ENCODE peak calls at places on chromosomes 13 and 19, in five cellular contexts. Z is suprapubic skin, B is gastrocnemius medialis, P is spleen, R is A549. J is an unnamed sample.

GRCh38 chr13:30730526-30730925 is 4.8 kb upstream of the ALOX5AP start:
- DNase-seq in Z (no peak), B (no peak), R (no peak), P (no peak), J (no peak)

GRCh38 chr19:50422397-50423278 is 3.9 kb downstream of the SPIB start:
- DNase-seq in P (no peak), R (no peak), Z (no peak), B (no peak), J (no peak)

GRCh38 chr19:1118999-1119398 is 15.2 kb downstream of the GPX4 start:
- DNase-seq in R (no peak), Z (no peak), P (peak; percentile 79), B (no peak), J (no peak)

GRCh38 chr13:40527914-40528313 is 138.5 kb downstream of the FOXO1 start:
- DNase-seq in P (no peak), B (no peak), R (no peak), Z (no peak), J (no peak)

GRCh38 chr19:50815443-50815842 is 8.1 kb downstream of the KLK1 start:
- DNase-seq in Z (no peak), R (peak; percentile 50), P (no peak), B (no peak), J (no peak)

GRCh38 chr13:27018882-27019281 is 152.7 kb downstream of the USP12 start:
- DNase-seq in R (no peak), B (no peak), Z (no peak), P (no peak), J (no peak)

GRCh38 chr13:100128373-100128772 is 39.5 kb downstream of the PCCA start:
- DNase-seq in P (no peak), B (no peak), R (peak; percentile 12), Z (no peak), J (no peak)

GRCh38 chr19:55014714-55015113 is 23.4 kb downstream of the GP6 start:
- DNase-seq in B (no peak), P (peak; percentile 84), Z (no peak), R (no peak), J (peak; percentile 22)

GRCh38 chr19:39237200-39238184 is 7.3 kb downstream of the IFNL3 start:
- DNase-seq in R (peak; percentile 33), Z (no peak), P (peak; percentile 88), B (no peak), J (no peak)

GRCh38 chr19:11481777-11482383 is 1.0 kb upstream of the ELAVL3 start:
- DNase-seq in B (peak; percentile 36), R (peak; percentile 90), P (peak; percentile 84), Z (no peak), J (peak; percentile 54)

GRCh38 chr19:7904074-7905020 is 670 bp downstream of the MAP2K7 start:
- DNase-seq in P (peak; percentile 94), R (no peak), B (peak; percentile 43), Z (no peak), J (no peak)

GRCh38 chr13:54092686-54093085 is 1064.1 kb downstream of the OLFM4 start:
- DNase-seq in B (no peak), Z (no peak), P (peak; percentile 63), R (no peak), J (no peak)

GRCh38 chr19:35347930-35348298 is 212 bp downstream of the FFAR1 start:
- DNase-seq in B (no peak), R (no peak), P (no peak), Z (peak; percentile 37), J (no peak)

GRCh38 chr19:7734220-7735203 is 2.6 kb upstream of the CLEC4G start:
- DNase-seq in Z (no peak), R (no peak), B (no peak), P (peak; percentile 61), J (no peak)

GRCh38 chr13:109180905-109181425 is 551.6 kb downstream of the MYO16 start:
- DNase-seq in Z (no peak), B (no peak), R (no peak), P (no peak), J (no peak)

GRCh38 chr13:35471466-35472307 is 4.8 kb downstream of the MAB21L1 start:
- DNase-seq in P (no peak), B (no peak), R (no peak), Z (no peak), J (no peak)

GRCh38 chr13:108086678-108087077 is 128.7 kb downstream of the LIG4 start:
- DNase-seq in Z (no peak), P (no peak), R (peak; percentile 22), B (no peak), J (no peak)

GRCh38 chr13:113548171-113548641 is 36.3 kb upstream of the TFDP1 start:
- DNase-seq in R (no peak), Z (no peak), B (no peak), P (peak; percentile 75), J (no peak)

GRCh38 chr19:44684892-44685847 is 13.8 kb upstream of the CEACAM16 start:
- DNase-seq in B (no peak), R (peak; percentile 99), Z (no peak), P (no peak), J (peak; percentile 40)

GRCh38 chr19:17184381-17184841 is 30.7 kb upstream of the USE1 start:
- DNase-seq in P (peak; percentile 89), B (no peak), Z (no peak), R (no peak), J (no peak)

GRCh38 chr19:48724796-48725753 is 5.5 kb upstream of the MAMSTR start:
- DNase-seq in P (no peak), Z (no peak), R (peak; percentile 84), B (peak; percentile 48), J (no peak)

GRCh38 chr19:11047856-11048255 is 41.4 kb upstream of the LDLR start:
- DNase-seq in Z (no peak), P (no peak), B (no peak), R (no peak), J (no peak)

DNA sequence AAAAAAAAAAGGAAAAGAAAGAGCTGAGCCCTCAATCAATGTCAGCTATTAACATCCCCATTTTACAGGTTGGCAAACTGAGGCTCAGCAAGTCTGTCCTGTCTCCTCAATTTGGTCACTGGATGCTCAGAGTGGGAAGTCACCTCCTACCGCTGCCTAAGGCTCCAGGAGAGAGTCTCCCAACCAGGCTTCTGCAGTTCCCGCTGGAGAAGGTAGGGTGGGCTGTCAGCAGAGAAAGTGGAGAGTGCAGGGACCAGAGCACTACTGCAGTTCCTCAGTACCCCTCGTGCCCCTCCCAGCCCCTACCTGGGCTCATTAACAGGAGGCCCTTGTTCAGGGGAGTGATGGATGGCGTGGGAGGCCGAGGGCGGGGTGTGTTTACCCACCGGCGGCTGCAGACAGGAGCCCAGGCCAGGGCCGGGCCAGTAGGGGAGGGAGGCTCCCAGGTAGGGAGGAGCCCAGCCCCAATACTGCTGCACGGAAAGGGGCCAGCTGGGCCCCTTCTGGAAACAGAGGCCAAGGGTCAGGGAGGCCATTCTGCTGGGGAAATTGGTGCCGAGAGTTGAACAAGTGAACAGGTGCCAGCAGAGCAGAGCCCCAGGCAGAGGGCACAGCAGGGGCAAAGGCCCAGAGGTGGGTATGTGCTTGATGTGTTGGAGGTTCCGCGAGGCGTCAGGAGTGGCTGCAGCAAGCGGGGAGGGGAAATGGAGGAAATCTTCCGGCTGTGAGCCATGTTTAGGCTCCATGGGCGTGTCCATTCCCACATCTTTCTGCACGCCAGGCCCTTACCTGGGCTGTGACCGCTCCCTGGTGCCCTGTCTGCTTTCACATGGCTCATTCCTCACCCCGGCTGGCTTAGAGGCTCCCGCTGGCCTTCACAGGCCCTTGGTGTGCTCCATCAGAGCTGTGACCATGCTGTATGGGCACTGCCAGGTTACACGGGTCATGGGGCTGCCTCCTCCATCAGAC is 7.6 kb upstream of the COMP start:
- DNase-seq in Z (no peak), P (no peak), R (no peak), B (no peak), J (no peak)
- TF ChIP-seq CTCF in Z (no peak), P (no peak), R (no peak), B (no peak), J (no peak)

GRCh38 chr19:51891193-51891747 is 3.5 kb upstream of the ZNF577 start:
- DNase-seq in R (no peak), B (no peak), P (no peak), Z (no peak), J (no peak)
- H3K9me3 ChIP-seq in R (peaks cover 90% of the 10 kb centered on the region), B (peaks cover 50% of the 10 kb centered on the region), P (peaks cover 100% of the 10 kb centered on the region), Z (peaks cover 44% of the 10 kb centered on the region), J (no peaks in the 10 kb centered on the region)

GRCh38 chr19:29665826-29666633 is 769 bp downstream of the PLEKHF1 start:
- DNase-seq in P (no peak), R (no peak), B (peak; percentile 81), Z (no peak), J (peak; percentile 58)

GRCh38 chr19:29662604-29663404 is 2.5 kb upstream of the PLEKHF1 start:
- DNase-seq in Z (no peak), B (peak; percentile 71), P (peak; percentile 78), R (peak; percentile 33), J (peak; percentile 65)

GRCh38 chr19:29665215-29665825 is at the start of gene PLEKHF1:
- DNase-seq in R (peak; percentile 85), P (peak; percentile 97), B (peak; percentile 93), Z (peak; percentile 93), J (peak; percentile 89)

GRCh38 chr19:29663861-29664752 is 1.2 kb upstream of the PLEKHF1 start:
- DNase-seq in B (peak; percentile 27), P (no peak), Z (no peak), R (no peak), J (no peak)

DNA sequence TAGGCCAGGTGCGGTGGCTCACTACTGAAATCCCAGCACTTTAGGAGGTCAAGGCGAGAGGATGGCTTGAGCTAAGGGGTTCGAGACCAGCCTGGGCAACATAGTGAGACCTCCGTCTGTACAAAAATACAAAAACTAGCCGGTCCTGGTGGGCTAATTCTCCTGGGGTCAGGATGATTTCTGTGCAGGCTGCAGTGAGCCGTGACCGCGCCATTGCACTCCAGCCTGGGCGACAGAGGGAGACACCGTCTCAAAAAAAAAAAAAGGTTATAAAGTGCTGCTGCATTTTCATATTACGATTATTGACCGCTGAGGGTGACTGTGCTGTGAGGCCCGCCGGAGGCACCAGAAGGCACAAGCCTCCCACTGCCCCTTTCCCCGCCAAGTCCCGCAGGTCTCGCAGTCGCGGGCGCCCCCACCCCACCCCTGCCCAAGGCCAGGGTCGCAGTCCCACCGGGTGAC is 477 bp upstream of the PLEKHF1 start:
- DNase-seq in R (no peak), Z (no peak), P (no peak), B (no peak), J (no peak)
- TF ChIP-seq CTCF in R (peak; percentile 26), Z (no peak), P (peak; percentile 42), B (no peak), J (no peak)

GRCh38 chr19:40609561-40610395 is 8.6 kb downstream of the LTBP4 start:
- DNase-seq in Z (peak; percentile 98), B (peak; percentile 80), R (peak; percentile 93), P (peak; percentile 96), J (peak; percentile 92)

GRCh38 chr19:40611900-40612698 is 10.9 kb downstream of the LTBP4 start:
- DNase-seq in B (no peak), P (peak; percentile 81), R (no peak), Z (no peak), J (no peak)

GRCh38 chr19:40610396-40611064 is 9.4 kb downstream of the LTBP4 start:
- DNase-seq in R (no peak), B (peak; percentile 70), P (peak; percentile 92), Z (no peak), J (peak; percentile 68)

GRCh38 chr19:40612831-40613668 is 11.9 kb downstream of the LTBP4 start:
- DNase-seq in Z (peak; percentile 89), P (peak; percentile 88), B (no peak), R (peak; percentile 85), J (peak; percentile 74)

DNA sequence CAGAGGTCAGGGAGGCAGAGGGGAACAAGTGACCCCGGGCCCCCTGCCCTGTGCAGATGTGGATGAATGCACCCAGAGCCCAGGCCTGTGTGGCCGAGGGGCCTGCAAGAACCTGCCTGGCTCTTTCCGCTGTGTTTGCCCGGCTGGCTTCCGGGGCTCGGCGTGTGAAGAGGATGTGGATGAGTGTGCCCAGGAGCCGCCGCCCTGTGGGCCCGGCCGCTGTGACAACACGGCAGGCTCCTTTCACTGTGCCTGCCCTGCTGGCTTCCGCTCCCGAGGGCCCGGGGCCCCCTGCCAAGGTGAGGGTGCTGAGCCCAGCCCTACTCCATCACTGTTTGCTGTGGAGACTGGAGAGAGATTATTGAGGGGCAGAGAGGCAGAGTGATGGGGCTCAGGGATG is 9.9 kb downstream of the LTBP4 start:
- DNase-seq in Z (no peak), P (peak; percentile 80), R (no peak), B (no peak), J (no peak)
- H3K9me3 ChIP-seq in Z (no peaks in the 10 kb centered on the region), P (no peaks in the 10 kb centered on the region), R (no peaks in the 10 kb centered on the region), B (no peaks in the 10 kb centered on the region), J (no peaks in the 10 kb centered on the region)

J was measured in heart right ventricle.